ENCODE peak calls at places on chromosomes 2 and 18, in eight cellular contexts. S is IMR-90, N is tibial nerve, M is H54, O is HCT116, C is A549, X is NB4, W is breast epithelium. G is an unnamed sample.

GRCh38 chr2:122531803-122532344 is 776.4 kb downstream of the TSN start:
- DNase-seq in N (no peak), O (no peak), C (no peak), S (no peak), X (peak; percentile 12), M (no peak), W (no peak), G (no peak)

GRCh38 chr2:10487144-10488104 is 39.3 kb upstream of the ODC1 start:
- DNase-seq in X (peak; percentile 48), M (no peak), N (no peak), S (no peak), O (no peak), W (no peak), C (peak; percentile 70), G (no peak)

GRCh38 chr18:24731981-24732380 is 271.5 kb downstream of the HRH4 start:
- DNase-seq in C (no peak), N (no peak), W (no peak), S (peak; percentile 39), X (no peak), O (no peak), M (no peak), G (no peak)

GRCh38 chr2:57936216-57936615 is 110.4 kb upstream of the VRK2 start:
- DNase-seq in O (no peak), M (no peak), C (no peak), X (no peak), W (no peak), N (no peak), S (peak; percentile 47), G (no peak)

GRCh38 chr18:58378411-58378820 is 250.5 kb downstream of the ALPK2 start:
- DNase-seq in X (no peak), C (no peak), W (no peak), O (no peak), M (no peak), N (no peak), S (no peak), G (no peak)

GRCh38 chr2:12057436-12058166 is 311.2 kb downstream of the LPIN1 start:
- DNase-seq in N (no peak), M (peak; percentile 15), W (no peak), X (peak; percentile 99), S (no peak), O (no peak), C (no peak), G (no peak)

GRCh38 chr2:138183700-138184099 is 219.4 kb downstream of the HNMT start:
- DNase-seq in N (no peak), O (no peak), W (no peak), S (no peak), C (no peak), X (no peak), M (no peak), G (no peak)

GRCh38 chr2:230537531-230537976 is 121.6 kb downstream of the SP100 start:
- DNase-seq in M (no peak), S (no peak), X (no peak), C (no peak), O (no peak), N (no peak), W (no peak), G (no peak)

GRCh38 chr18:1173593-1173992 is 268.9 kb downstream of the ADCYAP1 start:
- DNase-seq in C (no peak), N (no peak), X (no peak), S (no peak), W (no peak), O (no peak), M (no peak), G (no peak)

GRCh38 chr2:212227755-212228154 is 310.8 kb downstream of the ERBB4 start:
- DNase-seq in X (peak; percentile 10), S (peak; percentile 81), M (peak; percentile 5), W (peak; percentile 32), O (peak; percentile 52), C (peak; percentile 37), N (peak; percentile 11), G (no peak)

GRCh38 chr2:3432067-3432466 is 52.6 kb downstream of the TRAPPC12 start:
- DNase-seq in X (no peak), S (peak; percentile 6), N (no peak), W (no peak), C (no peak), O (no peak), M (no peak), G (no peak)

GRCh38 chr2:224722777-224723176 is 6.6 kb upstream of the CCDC195 start:
- DNase-seq in W (no peak), C (no peak), N (no peak), O (no peak), X (no peak), M (no peak), S (no peak), G (no peak)

GRCh38 chr2:230866704-230867561 is 2.2 kb downstream of the ITM2C start:
- DNase-seq in S (peak; percentile 20), O (no peak), W (no peak), C (no peak), X (peak; percentile 94), N (no peak), M (peak; percentile 48), G (peak; percentile 15)

GRCh38 chr18:10923225-10923624 is 226.1 kb downstream of the PIEZO2 start:
- DNase-seq in S (peak; percentile 21), N (no peak), O (no peak), M (no peak), C (no peak), X (no peak), W (no peak), G (no peak)

GRCh38 chr2:97657986-97658690 is 5.7 kb downstream of the ACTR1B start:
- DNase-seq in O (no peak), C (no peak), S (no peak), N (no peak), W (no peak), M (no peak), X (no peak), G (no peak)
- TF ChIP-seq POLR2A in O (no peak), C (no peak), S (no peak), N (no peak), W (no peak), M (no peak), X (no peak), G (no peak)

GRCh38 chr18:12421732-12422131 is 14.0 kb downstream of the PRELID3A start:
- DNase-seq in W (no peak), N (no peak), M (no peak), C (no peak), S (no peak), X (peak; percentile 60), O (no peak), G (no peak)

GRCh38 chr18:12422936-12423335 is 15.2 kb downstream of the PRELID3A start:
- DNase-seq in N (no peak), C (peak; percentile 63), O (no peak), M (no peak), X (peak; percentile 64), S (no peak), W (no peak), G (peak; percentile 61)

GRCh38 chr18:12423393-12423792 is 15.7 kb downstream of the PRELID3A start:
- DNase-seq in W (no peak), C (no peak), O (no peak), N (no peak), M (no peak), S (no peak), X (no peak), G (no peak)

GRCh38 chr18:12423820-12424219 is 16.1 kb downstream of the PRELID3A start:
- DNase-seq in O (no peak), M (no peak), C (no peak), N (no peak), S (no peak), X (no peak), W (no peak), G (no peak)

GRCh38 chr18:12420831-12421421 is 13.2 kb downstream of the PRELID3A start:
- DNase-seq in X (peak; percentile 88), O (no peak), S (no peak), W (no peak), C (no peak), N (no peak), M (no peak), G (no peak)
- TF ChIP-seq POLR2A in X (no peak), O (no peak), S (no peak), W (no peak), C (no peak), N (no peak), M (no peak), G (no peak)

GRCh38 chr18:79950440-79951341 is 762 bp downstream of the SLC66A2 start:
- DNase-seq in W (no peak), X (peak; percentile 61), M (no peak), N (no peak), C (no peak), O (no peak), S (peak; percentile 12), G (peak; percentile 84)
- TF ChIP-seq POLR2A in W (no peak), X (no peak), M (no peak), N (no peak), C (no peak), O (no peak), S (no peak), G (peak; percentile 11)

GRCh38 chr2:20672191-20672951 is 5.4 kb downstream of the GDF7 start:
- DNase-seq in N (no peak), X (no peak), C (no peak), O (no peak), W (no peak), S (no peak), M (no peak), G (no peak)
- TF ChIP-seq POLR2A in N (no peak), X (no peak), C (no peak), O (no peak), W (no peak), S (no peak), M (no peak), G (no peak)

DNA sequence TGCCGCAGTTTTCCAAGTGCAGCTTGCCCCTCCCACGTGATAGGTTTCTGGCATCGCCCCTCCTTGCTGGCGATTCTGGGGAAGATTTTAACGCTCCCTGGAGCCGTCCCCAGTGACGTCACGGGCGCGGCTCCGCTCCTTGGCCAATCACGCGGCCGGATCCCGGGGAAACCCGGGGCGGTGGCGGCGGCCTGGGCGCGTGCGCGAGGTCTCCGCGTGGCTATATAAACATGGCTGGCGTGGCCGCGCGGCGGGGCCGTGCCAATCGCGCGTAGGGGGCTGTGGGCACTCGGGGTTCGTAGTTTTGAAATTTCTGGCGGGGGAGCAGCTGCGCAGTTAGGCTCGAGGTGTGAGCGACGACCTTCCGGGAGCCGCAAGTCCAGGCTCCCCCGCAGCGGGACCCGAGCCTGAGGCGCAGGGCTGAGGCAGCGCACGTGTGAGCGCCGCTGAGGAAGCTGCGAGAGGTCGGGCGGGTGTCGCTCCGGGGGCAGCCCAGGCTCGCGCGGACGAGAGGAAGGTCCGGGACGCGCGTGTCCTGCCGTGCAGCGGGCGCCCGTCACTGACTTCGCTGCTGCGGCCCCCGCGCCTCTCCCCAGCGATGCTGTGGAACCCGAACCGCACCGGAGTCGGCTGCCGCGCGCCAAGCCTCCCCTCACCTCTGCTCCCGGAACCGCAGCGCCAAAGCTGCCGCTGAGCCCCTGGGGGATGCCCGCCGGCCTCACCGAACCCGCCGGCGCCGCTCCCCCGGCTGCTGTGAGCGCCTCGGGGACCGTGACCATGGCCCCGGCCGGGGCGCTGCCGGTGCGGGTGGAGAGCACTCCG is at the start of gene TAF4B:
- DNase-seq in S (peak; percentile 83), X (peak; percentile 92), N (peak; percentile 89), C (peak; percentile 92), O (peak; percentile 90), M (peak; percentile 74), W (peak; percentile 92), G (peak; percentile 98)
- TF ChIP-seq POLR2A in S (no peak), X (peak; percentile 46), N (peak; percentile 22), C (peak; percentile 52), O (peak; percentile 88), M (no peak), W (no peak), G (peak; percentile 83)

GRCh38 chr2:44295113-44295512 is 19.8 kb downstream of the SLC3A1 start:
- DNase-seq in N (no peak), O (no peak), W (no peak), S (no peak), X (no peak), M (no peak), C (no peak), G (no peak)
- TF ChIP-seq POLR2A in N (no peak), O (no peak), W (no peak), S (no peak), X (no peak), M (no peak), C (no peak), G (no peak)

G was measured in erythroblast.